ENCODE peak calls at places on chromosomes 5 and 9, in four cellular contexts. O, E, R and T are unnamed samples.

GRCh38 chr5:177496111-177497010 is 1.0 kb downstream of the PDLIM7 start:
- DNase-seq in R (peak), E (peak), O (no peak), T (peak)

GRCh38 chr9:137407590-137408300 is 15.2 kb downstream of the EXD3 start:
- DNase-seq in R (no peak), O (peak), E (no peak), T (no peak)

GRCh38 chr9:90343360-90343759 is 299.3 kb downstream of the DIRAS2 start:
- DNase-seq in R (no peak), O (no peak), E (no peak), T (peak)

GRCh38 chr9:86503926-86504325 is 149.7 kb upstream of the TUT7 start:
- DNase-seq in E (no peak), O (no peak), R (no peak), T (no peak)

GRCh38 chr9:111316796-111317195 is 13.2 kb downstream of the OR2K2 start:
- DNase-seq in R (no peak), O (no peak), E (no peak), T (no peak)

GRCh38 chr9:111036068-111036789 is 2.0 kb downstream of the LPAR1 start:
- DNase-seq in E (peak), O (no peak), R (no peak), T (peak)

GRCh38 chr5:40260351-40260750 is 419.4 kb upstream of the PTGER4 start:
- DNase-seq in E (no peak), O (no peak), R (no peak), T (no peak)

GRCh38 chr5:15209053-15209762 is 290.8 kb upstream of the FBXL7 start:
- DNase-seq in R (no peak), E (peak), O (no peak), T (peak)

GRCh38 chr9:82147798-82148440 is 159.3 kb downstream of the SPATA31D1 start:
- DNase-seq in R (no peak), E (no peak), O (no peak), T (no peak)

GRCh38 chr9:971901-972511 is 4.4 kb upstream of the DMRT3 start:
- DNase-seq in O (no peak), E (peak), R (no peak), T (peak)

GRCh38 chr9:126777733-126778132 is 27.1 kb upstream of the ZBTB43 start:
- DNase-seq in R (no peak), O (no peak), E (peak), T (peak)

GRCh38 chr9:113649054-113649453 is 185.5 kb downstream of the RGS3 start:
- DNase-seq in E (peak), O (no peak), R (no peak), T (no peak)

GRCh38 chr5:13708432-13708831 is 236.1 kb downstream of the DNAH5 start:
- DNase-seq in O (no peak), R (no peak), E (no peak), T (no peak)

GRCh38 chr5:15740383-15740782 is 240.4 kb downstream of the FBXL7 start:
- DNase-seq in R (no peak), O (no peak), E (no peak), T (no peak)

GRCh38 chr9:137611623-137612609 is 6.4 kb downstream of the ARRDC1 start:
- DNase-seq in R (no peak), O (no peak), E (peak), T (peak)

GRCh38 chr5:136211282-136211681 is 18.3 kb upstream of the SMIM32 start:
- DNase-seq in R (no peak), O (no peak), E (no peak), T (no peak)

GRCh38 chr5:172678902-172679301 is 37.8 kb downstream of the NEURL1B start:
- DNase-seq in R (no peak), E (peak), O (no peak), T (no peak)

GRCh38 chr5:179907570-179908324 is at the start of gene TBC1D9B:
- DNase-seq in R (no peak), O (no peak), E (peak), T (peak)

GRCh38 chr5:77322406-77322805 is 111.9 kb downstream of the PDE8B start:
- DNase-seq in O (no peak), E (peak), R (no peak), T (peak)

GRCh38 chr5:81397169-81397568 is 3.2 kb upstream of the ACOT12 start:
- DNase-seq in R (no peak), E (no peak), O (no peak), T (no peak)

GRCh38 chr9:15182003-15182695 is 124.9 kb downstream of the TTC39B start:
- DNase-seq in O (no peak), R (no peak), E (no peak), T (no peak)

GRCh38 chr5:53406630-53407316 is 73.7 kb upstream of the FST start:
- DNase-seq in O (no peak), E (no peak), R (no peak), T (no peak)

GRCh38 chr9:87672586-87672985 is 53.3 kb upstream of the CTSL start:
- DNase-seq in R (no peak), E (peak), O (no peak), T (no peak)

GRCh38 chr5:118918232-118918631 is 70.1 kb downstream of the DTWD2 start:
- DNase-seq in R (no peak), O (no peak), E (no peak), T (no peak)

GRCh38 chr5:100424017-100424416 is 111.2 kb upstream of the FAM174A start:
- DNase-seq in R (no peak), E (no peak), O (no peak), T (no peak)

GRCh38 chr5:154478224-154478565 is at the start of gene HAND1:
- DNase-seq in O (no peak), R (no peak), E (peak), T (peak)

GRCh38 chr9:65409471-65409980 is 124.5 kb upstream of the FOXD4L5 start:
- DNase-seq in O (no peak), R (no peak), E (no peak), T (no peak)

GRCh38 chr5:170554566-170555267 is 50.9 kb downstream of the KCNIP1 start:
- DNase-seq in O (no peak), R (no peak), E (peak), T (peak)

GRCh38 chr5:14870347-14871083 is 1.1 kb downstream of the ANKH start:
- DNase-seq in E (no peak), O (no peak), R (no peak), T (no peak)